ENCODE peak calls at places on chromosomes 3 and 15, in nine cellular contexts. W, L, B, E, T, D, U, N and F are unnamed samples.

GRCh38 chr3:158097571-158098553 is 8.4 kb downstream of the SHOX2 start:
- DNase-seq in W (peak), L (peak), B (no peak), E (no peak), T (peak), D (peak), U (peak), N (peak), F (no peak)

GRCh38 chr3:133038089-133038730 is at the start of gene TMEM108:
- DNase-seq in W (peak), L (peak), B (peak), E (peak), T (no peak), D (peak), U (peak), N (peak), F (peak)

GRCh38 chr15:44038801-44039200 is 156.3 kb downstream of the FRMD5 start:
- DNase-seq in W (peak), L (peak), B (no peak), E (peak), T (no peak), D (no peak), U (no peak), N (no peak), F (no peak)

GRCh38 chr15:75249726-75250125 is 8.4 kb upstream of the GOLGA6C start:
- DNase-seq in W (no peak), L (no peak), B (no peak), E (no peak), T (no peak), D (no peak), U (no peak), N (no peak), F (no peak)

GRCh38 chr3:126445506-126445905 is 30.2 kb downstream of the ZXDC start:
- DNase-seq in W (no peak), L (no peak), B (no peak), E (no peak), T (no peak), D (no peak), U (peak), N (no peak), F (peak)

GRCh38 chr15:65411470-65412071 is 11.2 kb downstream of the IGDCC4 start:
- DNase-seq in W (peak), L (no peak), B (no peak), E (no peak), T (peak), D (peak), U (no peak), N (no peak), F (no peak)

GRCh38 chr3:140442621-140443020 is 235.2 kb upstream of the TRIM42 start:
- DNase-seq in W (no peak), L (no peak), B (no peak), E (no peak), T (no peak), D (no peak), U (no peak), N (no peak), F (no peak)

GRCh38 chr3:440826-441225 is 244.3 kb downstream of the CHL1 start:
- DNase-seq in W (no peak), L (no peak), B (no peak), E (no peak), T (no peak), D (no peak), U (no peak), N (no peak), F (no peak)

GRCh38 chr3:133937756-133938601 is 42.3 kb upstream of the RAB6B start:
- DNase-seq in W (no peak), L (no peak), B (peak), E (peak), T (no peak), D (no peak), U (no peak), N (no peak), F (peak)

GRCh38 chr15:69080203-69080957 is 65.9 kb downstream of the NOX5 start:
- DNase-seq in W (no peak), L (no peak), B (no peak), E (no peak), T (peak), D (no peak), U (no peak), N (no peak), F (no peak)

GRCh38 chr3:133896002-133896761 is 500 bp upstream of the RAB6B start:
- DNase-seq in W (no peak), L (peak), B (no peak), E (peak), T (no peak), D (no peak), U (no peak), N (no peak), F (no peak)

GRCh38 chr15:23420806-23421575 is 26.1 kb downstream of the GOLGA6L2 start:
- DNase-seq in W (no peak), L (no peak), B (no peak), E (peak), T (no peak), D (peak), U (peak), N (no peak), F (no peak)

GRCh38 chr15:67080900-67081431 is 15.6 kb downstream of the SMAD3 start:
- DNase-seq in W (peak), L (no peak), B (no peak), E (peak), T (peak), D (no peak), U (peak), N (peak), F (no peak)

GRCh38 chr3:33032937-33033336 is 64.0 kb downstream of the GLB1 start:
- DNase-seq in W (peak), L (no peak), B (no peak), E (no peak), T (peak), D (no peak), U (no peak), N (no peak), F (no peak)

GRCh38 chr15:80803580-80804525 is 24.7 kb downstream of the CEMIP start:
- DNase-seq in W (no peak), L (no peak), B (no peak), E (no peak), T (no peak), D (no peak), U (no peak), N (no peak), F (no peak)

GRCh38 chr3:141108002-141108401 is 56.9 kb downstream of the SPSB4 start:
- DNase-seq in W (no peak), L (peak), B (no peak), E (no peak), T (no peak), D (no peak), U (no peak), N (no peak), F (peak)

GRCh38 chr3:195240939-195241338 is 30.0 kb downstream of the XXYLT1 start:
- DNase-seq in W (no peak), L (no peak), B (peak), E (no peak), T (no peak), D (no peak), U (peak), N (peak), F (peak)

GRCh38 chr3:123378409-123378915 is 70.4 kb downstream of the ADCY5 start:
- DNase-seq in W (no peak), L (no peak), B (peak), E (no peak), T (no peak), D (no peak), U (peak), N (no peak), F (no peak)

GRCh38 chr15:24848050-24848449 is 106.7 kb upstream of the SNRPN start:
- DNase-seq in W (peak), L (peak), B (no peak), E (peak), T (peak), D (peak), U (no peak), N (no peak), F (no peak)

GRCh38 chr15:64901914-64902313 is 9.8 kb upstream of the ANKDD1A start:
- DNase-seq in W (no peak), L (no peak), B (no peak), E (no peak), T (no peak), D (no peak), U (no peak), N (no peak), F (no peak)

GRCh38 chr3:194573680-194574437 is 59.4 kb downstream of the TMEM44 start:
- DNase-seq in W (peak), L (peak), B (no peak), E (peak), T (peak), D (peak), U (no peak), N (no peak), F (no peak)

GRCh38 chr15:72858205-72858604 is 74.6 kb upstream of the ADPGK start:
- DNase-seq in W (no peak), L (no peak), B (no peak), E (no peak), T (no peak), D (no peak), U (no peak), N (no peak), F (no peak)

GRCh38 chr3:42547401-42547945 is 34.3 kb downstream of the SEC22C start:
- DNase-seq in W (peak), L (peak), B (no peak), E (peak), T (peak), D (peak), U (peak), N (peak), F (peak)

GRCh38 chr3:153052096-153052460 is 109.9 kb upstream of the RAP2B start:
- DNase-seq in W (peak), L (peak), B (no peak), E (peak), T (peak), D (no peak), U (no peak), N (no peak), F (peak)

GRCh38 chr3:188832146-188832545 is 339.6 kb upstream of the TPRG1 start:
- DNase-seq in W (no peak), L (no peak), B (no peak), E (no peak), T (no peak), D (no peak), U (no peak), N (no peak), F (no peak)
- H3K27ac ChIP-seq in W (no peak), L (no peak), B (no peak), E (no peak), T (no peak), D (no peak), U (no peak), N (no peak), F (peak)

DNA sequence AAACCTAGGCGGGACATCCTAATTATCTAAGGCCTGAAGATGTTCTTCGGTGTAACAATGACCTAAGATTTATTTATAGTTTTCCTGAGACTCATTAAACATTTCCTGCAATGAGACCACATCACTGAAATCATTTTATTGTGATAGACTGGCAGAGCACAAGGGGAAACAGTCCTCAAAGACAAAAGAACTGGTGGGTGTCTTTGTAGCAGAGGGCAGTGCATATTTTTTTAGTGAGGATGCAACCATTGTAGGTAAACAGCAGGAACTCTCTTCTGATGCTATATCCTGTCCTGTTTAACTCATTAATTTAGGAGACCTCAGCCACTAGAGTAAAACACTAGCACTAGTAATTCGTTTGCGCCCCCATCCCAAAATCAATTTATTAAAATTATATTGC is 100.0 kb downstream of the MAGI1 start:
- DNase-seq in W (no peak), L (no peak), B (no peak), E (no peak), T (no peak), D (no peak), U (no peak), N (no peak), F (no peak)
- H3K4me3 ChIP-seq in W (no peak), L (no peak), B (no peak), E (no peak), T (no peak), D (no peak), U (no peak), N (no peak), F (no peak)

DNA sequence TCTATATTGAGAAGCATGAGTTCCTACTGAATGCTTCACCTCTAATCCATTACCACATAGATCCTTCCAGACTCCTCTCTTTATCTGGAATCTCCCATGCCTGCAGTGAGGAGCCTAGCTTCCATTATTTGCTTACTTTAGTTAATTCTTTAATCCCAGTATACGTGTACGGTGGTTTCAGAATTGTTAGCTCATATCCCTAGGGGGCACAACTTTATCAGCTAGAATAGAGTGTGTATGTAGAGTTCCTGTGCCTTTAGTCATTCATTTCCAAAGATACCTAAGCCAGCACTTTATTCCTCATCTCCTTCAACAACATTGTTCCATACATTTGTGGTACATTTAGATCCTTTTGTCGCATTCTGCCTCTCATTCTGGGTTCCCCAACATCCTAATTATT is 226.0 kb downstream of the TJP1 start:
- DNase-seq in W (no peak), L (no peak), B (no peak), E (no peak), T (peak), D (no peak), U (no peak), N (no peak), F (no peak)
- TF ChIP-seq CTCF in W (no peak), L (peak), B (no peak), E (no peak), T (peak), D (no peak), U (no peak), N (no peak), F (no peak)

GRCh38 chr3:24363242-24363641 is 131.4 kb downstream of the THRB start:
- DNase-seq in W (peak), L (no peak), B (no peak), E (peak), T (peak), D (no peak), U (no peak), N (no peak), F (no peak)
- H3K27ac ChIP-seq in W (peak), L (no peak), B (peak), E (no peak), T (no peak), D (no peak), U (no peak), N (no peak), F (no peak)

GRCh38 chr3:12286927-12287726 is 1.7 kb upstream of the PPARG start:
- DNase-seq in W (peak), L (peak), B (no peak), E (peak), T (peak), D (no peak), U (peak), N (no peak), F (no peak)
- H3K4me3 ChIP-seq in W (peak), L (peak), B (peak), E (peak), T (peak), D (peak), U (peak), N (peak), F (peak)

GRCh38 chr3:5806192-5806591 is 618.7 kb downstream of the EDEM1 start:
- DNase-seq in W (peak), L (peak), B (no peak), E (no peak), T (peak), D (no peak), U (no peak), N (no peak), F (no peak)
- TF ChIP-seq CTCF in W (peak), L (no peak), B (no peak), E (no peak), T (peak), D (no peak), U (no peak), N (no peak), F (no peak)

DNA sequence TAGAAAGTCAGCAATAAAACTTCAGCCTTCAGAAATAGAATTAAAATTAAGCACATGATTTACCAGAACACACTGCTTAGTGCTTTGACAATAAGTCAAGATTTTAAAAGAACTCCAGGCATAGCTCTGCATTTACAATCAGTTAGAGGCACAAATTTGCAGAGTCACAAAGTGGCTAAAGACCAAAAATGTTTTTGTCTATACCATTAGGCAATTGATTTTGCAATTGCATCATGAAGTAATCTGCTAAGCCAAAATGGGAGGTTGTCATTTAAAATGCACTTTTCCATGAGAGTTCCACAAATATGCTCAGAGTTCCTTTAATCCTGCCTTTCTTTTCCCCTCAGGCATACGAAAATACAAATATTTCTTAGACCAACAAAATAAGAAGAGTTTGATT is 10.1 kb upstream of the DCP1A start:
- DNase-seq in W (no peak), L (no peak), B (no peak), E (peak), T (no peak), D (no peak), U (no peak), N (no peak), F (no peak)
- H3K27ac ChIP-seq in W (peak), L (no peak), B (no peak), E (no peak), T (no peak), D (no peak), U (no peak), N (no peak), F (no peak)